ENCODE peak calls at places on chromosomes 16 and 17, in eight cellular contexts. One of them, this sample, is unnamed.

GRCh38 chr17:43418441-43419374 is 19.9 kb downstream of the ARL4D start:
- DNase-seq in hepatic stellate cell: peak; percentile 90
- DNase-seq in GM12891: no peak
- DNase-seq in amygdala: peak; percentile 33
- DNase-seq in mesenteric fat pad: no peak
- DNase-seq in stromal cell of bone marrow: peak; percentile 78
- DNase-seq in progenitor cell of endocrine pancreas: no peak
- DNase-seq in NCI-H345: peak; percentile 75
- DNase-seq in this sample: no peak

GRCh38 chr17:68733241-68734176 is 132.3 kb upstream of the FAM20A start:
- DNase-seq in hepatic stellate cell: no peak
- DNase-seq in GM12891: no peak
- DNase-seq in amygdala: no peak
- DNase-seq in mesenteric fat pad: no peak
- DNase-seq in stromal cell of bone marrow: no peak
- DNase-seq in progenitor cell of endocrine pancreas: no peak
- DNase-seq in NCI-H345: no peak
- DNase-seq in this sample: no peak

GRCh38 chr17:51653902-51654301 is 393.6 kb downstream of the UTP18 start:
- DNase-seq in hepatic stellate cell: no peak
- DNase-seq in GM12891: no peak
- DNase-seq in amygdala: peak; percentile 18
- DNase-seq in mesenteric fat pad: no peak
- DNase-seq in stromal cell of bone marrow: no peak
- DNase-seq in progenitor cell of endocrine pancreas: no peak
- DNase-seq in NCI-H345: no peak
- DNase-seq in this sample: no peak

GRCh38 chr17:44543213-44543904 is 13.9 kb upstream of the FZD2 start:
- DNase-seq in hepatic stellate cell: peak; percentile 92
- DNase-seq in GM12891: no peak
- DNase-seq in amygdala: no peak
- DNase-seq in mesenteric fat pad: no peak
- DNase-seq in stromal cell of bone marrow: no peak
- DNase-seq in progenitor cell of endocrine pancreas: no peak
- DNase-seq in NCI-H345: no peak
- DNase-seq in this sample: no peak

GRCh38 chr16:2919511-2920255 is 8.0 kb downstream of the FLYWCH1 start:
- DNase-seq in hepatic stellate cell: peak; percentile 59
- DNase-seq in GM12891: no peak
- DNase-seq in amygdala: no peak
- DNase-seq in mesenteric fat pad: no peak
- DNase-seq in stromal cell of bone marrow: peak; percentile 83
- DNase-seq in progenitor cell of endocrine pancreas: peak; percentile 54
- DNase-seq in NCI-H345: peak; percentile 65
- DNase-seq in this sample: peak; percentile 51

GRCh38 chr17:4522661-4523060 is 24.0 kb downstream of the SPNS2 start:
- DNase-seq in hepatic stellate cell: no peak
- DNase-seq in GM12891: no peak
- DNase-seq in amygdala: no peak
- DNase-seq in mesenteric fat pad: no peak
- DNase-seq in stromal cell of bone marrow: no peak
- DNase-seq in progenitor cell of endocrine pancreas: no peak
- DNase-seq in NCI-H345: no peak
- DNase-seq in this sample: no peak

GRCh38 chr17:77924757-77925336 is 33.7 kb upstream of the TNRC6C start:
- DNase-seq in hepatic stellate cell: peak; percentile 40
- DNase-seq in GM12891: no peak
- DNase-seq in amygdala: peak; percentile 41
- DNase-seq in mesenteric fat pad: no peak
- DNase-seq in stromal cell of bone marrow: peak; percentile 31
- DNase-seq in progenitor cell of endocrine pancreas: no peak
- DNase-seq in NCI-H345: peak; percentile 42
- DNase-seq in this sample: no peak

GRCh38 chr16:86199871-86200700 is 301.1 kb downstream of the IRF8 start:
- DNase-seq in hepatic stellate cell: peak; percentile 55
- DNase-seq in GM12891: no peak
- DNase-seq in amygdala: no peak
- DNase-seq in mesenteric fat pad: peak; percentile 45
- DNase-seq in stromal cell of bone marrow: no peak
- DNase-seq in progenitor cell of endocrine pancreas: no peak
- DNase-seq in NCI-H345: no peak
- DNase-seq in this sample: no peak

GRCh38 chr17:21283482-21284318 is 811 bp upstream of the MAP2K3 start:
- DNase-seq in hepatic stellate cell: no peak
- DNase-seq in GM12891: no peak
- DNase-seq in amygdala: peak; percentile 37
- DNase-seq in mesenteric fat pad: peak; percentile 91
- DNase-seq in stromal cell of bone marrow: no peak
- DNase-seq in progenitor cell of endocrine pancreas: no peak
- DNase-seq in NCI-H345: no peak
- DNase-seq in this sample: no peak

GRCh38 chr16:62041401-62041800 is 5.2 kb upstream of the CDH8 start:
- DNase-seq in hepatic stellate cell: peak; percentile 21
- DNase-seq in GM12891: no peak
- DNase-seq in amygdala: peak; percentile 7
- DNase-seq in mesenteric fat pad: no peak
- DNase-seq in stromal cell of bone marrow: peak; percentile 10
- DNase-seq in progenitor cell of endocrine pancreas: peak; percentile 12
- DNase-seq in NCI-H345: no peak
- DNase-seq in this sample: peak; percentile 16

This sample was measured in Jurkat, Clone E6-1.